ENCODE peak calls at places on chromosomes 5 and 9, in six cellular contexts. E, W, L, N, Q and X are unnamed samples.

GRCh38 chr9:99873943-99874584 is 32.4 kb upstream of the STX17 start:
- DNase-seq in E (no peak), W (no peak), L (no peak), N (no peak), Q (no peak), X (no peak)

GRCh38 chr9:113593682-113594281 is 130.3 kb downstream of the RGS3 start:
- DNase-seq in E (no peak), W (peak; percentile 95), L (peak; percentile 98), N (peak; percentile 65), Q (peak; percentile 95), X (peak; percentile 59)

GRCh38 chr5:68071243-68071642 is 144.3 kb upstream of the PIK3R1 start:
- DNase-seq in E (no peak), W (no peak), L (no peak), N (no peak), Q (no peak), X (no peak)

GRCh38 chr5:171322527-171322926 is 13.5 kb downstream of the TLX3 start:
- DNase-seq in E (no peak), W (no peak), L (no peak), N (no peak), Q (no peak), X (no peak)

GRCh38 chr5:142428773-142429473 is 104.1 kb upstream of the SPRY4 start:
- DNase-seq in E (no peak), W (peak; percentile 76), L (no peak), N (no peak), Q (no peak), X (no peak)

GRCh38 chr5:4520557-4520956 is 619.6 kb upstream of the ADAMTS16 start:
- DNase-seq in E (no peak), W (no peak), L (no peak), N (no peak), Q (no peak), X (no peak)

GRCh38 chr5:1651971-1652872 is 128.5 kb upstream of the LPCAT1 start:
- DNase-seq in E (no peak), W (peak; percentile 79), L (no peak), N (no peak), Q (peak; percentile 62), X (no peak)

GRCh38 chr9:123364241-123364824 is 8.3 kb downstream of the CRB2 start:
- DNase-seq in E (no peak), W (no peak), L (no peak), N (no peak), Q (peak; percentile 42), X (no peak)

GRCh38 chr5:75670571-75670970 is 46.7 kb downstream of the POC5 start:
- DNase-seq in E (no peak), W (no peak), L (no peak), N (no peak), Q (no peak), X (no peak)

GRCh38 chr5:74206571-74207550 is 433.7 kb downstream of the ENC1 start:
- DNase-seq in E (no peak), W (peak; percentile 89), L (peak; percentile 88), N (peak; percentile 71), Q (peak; percentile 65), X (peak; percentile 56)

GRCh38 chr9:114662081-114662989 is 4.7 kb upstream of the TEX53 start:
- DNase-seq in E (peak; percentile 60), W (no peak), L (no peak), N (peak; percentile 50), Q (no peak), X (no peak)

GRCh38 chr5:106875591-106876297 is 795.0 kb downstream of the EFNA5 start:
- DNase-seq in E (no peak), W (no peak), L (no peak), N (peak; percentile 73), Q (peak; percentile 28), X (no peak)

GRCh38 chr9:88179080-88179521 is 40.8 kb upstream of the SPATA31C2 start:
- DNase-seq in E (no peak), W (no peak), L (no peak), N (no peak), Q (no peak), X (peak; percentile 77)

GRCh38 chr9:132486706-132487350 is 76.8 kb downstream of the CFAP77 start:
- DNase-seq in E (peak; percentile 20), W (no peak), L (peak; percentile 61), N (no peak), Q (no peak), X (peak; percentile 8)

GRCh38 chr5:32767948-32768427 is 56.9 kb downstream of the NPR3 start:
- DNase-seq in E (no peak), W (no peak), L (no peak), N (no peak), Q (no peak), X (no peak)

GRCh38 chr9:115015018-115015635 is 84.7 kb upstream of the TNFSF8 start:
- DNase-seq in E (no peak), W (no peak), L (no peak), N (no peak), Q (no peak), X (no peak)

GRCh38 chr5:24407486-24407885 is 237.3 kb downstream of the CDH10 start:
- DNase-seq in E (no peak), W (no peak), L (no peak), N (no peak), Q (no peak), X (no peak)

GRCh38 chr9:77005216-77005615 is 14.2 kb upstream of the FOXB2 start:
- DNase-seq in E (no peak), W (no peak), L (no peak), N (no peak), Q (no peak), X (no peak)

GRCh38 chr5:136020383-136021015 is 8.3 kb upstream of the TGFBI start:
- DNase-seq in E (no peak), W (peak; percentile 78), L (no peak), N (peak; percentile 41), Q (no peak), X (no peak)